ENCODE peak calls at places on chromosomes 16 and 17, in four cellular contexts. X is stomach, Z is ovary, N is esophagus muscularis mucosa. F is an unnamed sample. For H3K27me3, the result is how much of the 10 kb centered on the place peaks cover.

GRCh38 chr16:72934661-72935403 is 113.1 kb downstream of the ZFHX3 start:
- DNase-seq in X (no peak), N (no peak), Z (no peak), F (peak)

GRCh38 chr17:45364531-45365390 is 47.9 kb upstream of the MAP3K14 start:
- DNase-seq in N (no peak), X (no peak), Z (peak), F (peak)

GRCh38 chr17:38451840-38452529 is 23.7 kb downstream of the ARHGAP23 start:
- DNase-seq in X (no peak), Z (peak), N (no peak), F (no peak)

GRCh38 chr16:72821551-72821950 is 226.4 kb downstream of the ZFHX3 start:
- DNase-seq in Z (no peak), N (no peak), X (no peak), F (no peak)

GRCh38 chr17:78124836-78125137 is 3.8 kb downstream of the TMC6 start:
- DNase-seq in X (no peak), N (no peak), Z (no peak), F (no peak)

GRCh38 chr16:88785106-88785924 is at the start of gene PIEZO1:
- DNase-seq in Z (peak), N (no peak), X (peak), F (peak)

GRCh38 chr17:29595943-29596774 is 3.2 kb downstream of the ANKRD13B start:
- DNase-seq in X (no peak), Z (peak), N (no peak), F (no peak)

GRCh38 chr17:7836596-7837374 is 2.8 kb downstream of the KDM6B start:
- DNase-seq in N (peak), Z (peak), X (peak), F (peak)

GRCh38 chr17:77254961-77255741 is 114.4 kb downstream of the SEC14L1 start:
- DNase-seq in Z (peak), X (peak), N (no peak), F (no peak)

GRCh38 chr16:85231959-85232358 is 119.7 kb upstream of the CIBAR2 start:
- DNase-seq in X (no peak), Z (peak), N (no peak), F (no peak)

GRCh38 chr17:59877965-59878364 is 14.8 kb downstream of the TUBD1 start:
- DNase-seq in N (no peak), Z (no peak), X (no peak), F (no peak)

GRCh38 chr17:4066210-4066609 is 76.6 kb downstream of the ZZEF1 start:
- DNase-seq in X (no peak), N (no peak), Z (no peak), F (no peak)

GRCh38 chr17:66975614-66976378 is 11.3 kb downstream of the CACNG4 start:
- DNase-seq in X (peak), N (no peak), Z (no peak), F (no peak)

GRCh38 chr17:38894276-38894675 is 24.4 kb downstream of the LASP1 start:
- DNase-seq in N (no peak), X (no peak), Z (no peak), F (no peak)

GRCh38 chr17:17551361-17551760 is 40.1 kb downstream of the PEMT start:
- DNase-seq in Z (no peak), X (no peak), N (no peak), F (no peak)

GRCh38 chr17:64373722-64374121 is 16.9 kb downstream of the PECAM1 start:
- DNase-seq in N (no peak), X (no peak), Z (peak), F (no peak)

GRCh38 chr17:41512789-41513547 is 5.7 kb downstream of the KRT15 start:
- DNase-seq in N (no peak), Z (no peak), X (no peak), F (no peak)

GRCh38 chr16:69176033-69176780 is 10.8 kb upstream of the SNTB2 start:
- DNase-seq in Z (no peak), N (no peak), X (no peak), F (peak)

GRCh38 chr16:20315764-20316163 is 11.5 kb downstream of the GP2 start:
- DNase-seq in Z (no peak), N (no peak), X (no peak), F (no peak)

GRCh38 chr16:88599092-88599733 is 29.0 kb downstream of the ZC3H18 start:
- DNase-seq in N (peak), Z (peak), X (peak), F (peak)

GRCh38 chr17:38605852-38606645 is at the start of gene SRCIN1:
- DNase-seq in X (peak), N (no peak), Z (peak), F (peak)

GRCh38 chr17:74343121-74343520 is 17.1 kb downstream of the KIF19 start:
- DNase-seq in N (no peak), X (no peak), Z (no peak), F (no peak)
- TF ChIP-seq EP300 in N (no peak), X (no peak), Z (no peak), F (no peak)

DNA sequence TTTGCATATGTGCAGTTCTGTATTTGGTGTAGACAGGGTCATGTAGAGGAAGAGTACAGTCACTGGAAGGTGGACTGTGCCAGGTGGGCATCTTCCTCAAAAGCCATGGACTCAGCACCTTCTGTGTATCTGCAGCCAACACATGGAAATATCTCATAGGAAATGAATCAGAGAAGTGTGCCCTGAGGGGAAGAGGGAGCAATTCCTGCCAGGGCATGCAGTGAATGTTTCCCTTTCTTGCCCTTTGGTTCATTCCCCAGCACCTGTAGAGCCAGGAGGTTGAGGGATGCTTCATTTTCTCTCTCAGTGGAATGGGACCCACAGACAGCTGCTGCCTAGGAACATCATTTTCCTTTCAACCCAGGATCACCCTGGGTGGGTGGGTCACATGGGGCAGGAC is 146.1 kb upstream of the HSBP1 start:
- DNase-seq in Z (no peak), X (no peak), N (no peak), F (no peak)
- H3K27me3 ChIP-seq in Z (under half), X (under half), N (under half), F (under half)

GRCh38 chr16:50332599-50332998 is 36.2 kb downstream of the BRD7 start:
- DNase-seq in N (no peak), Z (no peak), X (no peak), F (no peak)
- TF ChIP-seq EP300 in N (no peak), Z (no peak), X (no peak), F (no peak)

DNA sequence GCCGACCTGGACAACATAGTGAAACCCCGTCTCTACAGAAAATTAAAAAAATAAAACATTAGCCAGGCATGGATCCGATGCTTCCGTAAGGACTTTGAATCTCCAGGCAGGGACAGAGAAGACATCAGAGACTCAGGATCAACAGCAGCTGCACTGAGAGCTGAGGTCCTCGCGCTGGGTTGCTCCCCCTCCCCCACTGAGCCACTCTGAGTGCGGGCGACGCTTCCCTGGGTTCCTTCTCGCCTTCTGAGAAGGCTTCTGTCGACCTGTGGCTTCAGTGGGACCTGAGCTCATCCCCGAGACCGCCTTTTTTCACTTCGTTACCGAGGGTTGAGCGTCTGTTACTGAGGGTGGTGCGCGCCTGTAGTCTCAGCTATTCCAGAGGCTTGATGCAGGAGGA is 20.4 kb downstream of the ACTG1 start:
- DNase-seq in X (no peak), Z (no peak), N (no peak), F (no peak)
- H3K27me3 ChIP-seq in X (under half), Z (under half), N (under half), F (under half)

DNA sequence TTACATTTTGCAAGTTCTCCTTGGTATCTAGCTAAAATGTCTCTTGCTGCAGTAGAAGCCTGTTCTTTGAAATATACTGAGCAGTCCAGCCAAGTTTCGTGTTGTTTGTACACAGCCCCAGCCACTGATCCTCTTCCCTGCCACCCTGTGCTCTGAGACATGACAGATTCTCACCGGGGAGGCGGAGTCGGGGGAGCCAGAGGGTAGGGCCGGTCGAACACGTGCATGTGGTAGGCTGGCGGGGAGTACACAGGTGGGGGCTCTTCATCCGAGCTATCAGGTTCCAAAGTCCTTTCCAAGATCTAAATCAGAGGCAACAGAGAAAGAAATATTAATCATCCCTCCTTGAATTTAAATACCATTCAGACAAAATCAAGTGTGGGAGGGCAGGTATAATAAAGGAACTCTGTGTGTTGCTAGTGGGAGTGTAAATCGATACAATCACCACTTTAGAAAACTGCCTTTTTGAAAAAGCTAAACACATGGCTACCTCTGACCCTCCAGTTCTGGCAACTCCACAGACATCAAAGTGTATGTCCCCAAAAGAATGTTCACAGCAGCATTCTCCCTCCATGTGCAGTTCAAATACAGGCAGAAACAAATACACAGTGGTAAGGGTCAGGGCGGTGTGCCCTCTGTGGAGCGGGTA is 29.7 kb upstream of the MRPS23 start:
- DNase-seq in Z (no peak), X (no peak), N (no peak), F (no peak)
- TF ChIP-seq EP300 in Z (no peak), X (no peak), N (no peak), F (no peak)

DNA sequence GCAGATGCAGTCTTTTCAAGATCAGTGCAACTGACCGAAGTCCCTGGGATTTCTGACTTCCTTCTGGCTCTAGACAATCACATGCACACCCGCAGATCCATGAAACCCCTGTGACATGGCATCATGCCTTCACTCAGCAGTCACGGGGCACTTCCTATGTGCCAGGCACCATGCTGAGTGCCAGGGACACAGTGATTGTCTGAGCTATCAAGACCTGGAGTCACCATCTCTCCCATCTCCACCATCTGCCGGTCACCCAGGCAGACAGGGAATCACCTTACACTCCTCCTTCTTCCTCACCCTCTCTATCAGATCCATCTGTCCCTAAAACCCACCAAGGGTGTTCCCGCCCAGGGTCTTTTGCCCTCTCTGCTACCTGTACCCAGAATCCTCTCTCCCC is 5.3 kb downstream of the BEAN1 start:
- DNase-seq in N (no peak), X (no peak), Z (no peak), F (no peak)
- H3K27me3 ChIP-seq in N (under half), X (half or more), Z (under half), F (under half)

F was measured in sigmoid colon.